ENCODE peak calls at places on chromosomes 2 and 18, in seven cellular contexts. K, L, X, D, P, R and J are unnamed samples.

GRCh38 chr2:214069254-214069653 is 341.6 kb upstream of the VWC2L start:
- DNase-seq in K (peak; percentile 3), L (peak; percentile 13), X (no peak), D (peak; percentile 99), P (peak; percentile 92), R (peak; percentile 28), J (peak; percentile 67)

GRCh38 chr2:15845737-15846405 is 94.5 kb upstream of the MYCN start:
- DNase-seq in K (no peak), L (no peak), X (no peak), D (no peak), P (no peak), R (no peak), J (no peak)

GRCh38 chr2:67002618-67003371 is 394.3 kb upstream of the ETAA1 start:
- DNase-seq in K (no peak), L (no peak), X (no peak), D (no peak), P (no peak), R (no peak), J (no peak)

GRCh38 chr2:224195954-224196571 is 157.0 kb upstream of the SERPINE2 start:
- DNase-seq in K (no peak), L (no peak), X (no peak), D (no peak), P (no peak), R (no peak), J (no peak)

GRCh38 chr2:12302140-12302539 is 414.6 kb upstream of the TRIB2 start:
- DNase-seq in K (no peak), L (no peak), X (no peak), D (no peak), P (no peak), R (no peak), J (no peak)

GRCh38 chr2:235843591-235844395 is 324.4 kb downstream of the GBX2 start:
- DNase-seq in K (no peak), L (no peak), X (no peak), D (no peak), P (no peak), R (no peak), J (no peak)

GRCh38 chr2:73131807-73132206 is 19.1 kb upstream of the RAB11FIP5 start:
- DNase-seq in K (no peak), L (no peak), X (no peak), D (no peak), P (no peak), R (no peak), J (no peak)

GRCh38 chr2:44075536-44075935 is 79.7 kb upstream of the LRPPRC start:
- DNase-seq in K (no peak), L (no peak), X (no peak), D (peak; percentile 11), P (peak; percentile 69), R (peak; percentile 54), J (no peak)

GRCh38 chr2:20370191-20370590 is 19.5 kb upstream of the PUM2 start:
- DNase-seq in K (no peak), L (no peak), X (no peak), D (no peak), P (no peak), R (no peak), J (no peak)

GRCh38 chr2:44680983-44681481 is 260.5 kb upstream of the SIX3 start:
- DNase-seq in K (no peak), L (no peak), X (peak; percentile 33), D (no peak), P (no peak), R (peak; percentile 16), J (peak; percentile 15)

GRCh38 chr2:205245652-205246051 is 436.6 kb upstream of the NRP2 start:
- DNase-seq in K (no peak), L (no peak), X (no peak), D (peak; percentile 30), P (no peak), R (no peak), J (peak; percentile 7)

GRCh38 chr18:77103181-77103875 is 29.3 kb downstream of the MBP start:
- DNase-seq in K (no peak), L (no peak), X (no peak), D (no peak), P (no peak), R (no peak), J (no peak)

GRCh38 chr2:26477911-26478253 is at the start of gene OTOF:
- DNase-seq in K (no peak), L (no peak), X (no peak), D (peak; percentile 57), P (peak; percentile 68), R (no peak), J (no peak)

GRCh38 chr2:234795272-234795920 is 156.4 kb upstream of the SH3BP4 start:
- DNase-seq in K (no peak), L (no peak), X (no peak), D (peak; percentile 6), P (peak; percentile 17), R (no peak), J (no peak)